ENCODE peak calls at places on chromosomes 1 and 21, in five cellular contexts. R, U, J, O and Y are unnamed samples.

GRCh38 chr1:164092603-164093353 is 466.2 kb upstream of the PBX1 start:
- DNase-seq in J (no peak), U (no peak), R (no peak), O (peak; percentile 25), Y (peak; percentile 3)

GRCh38 chr1:96923753-96924152 is 202.2 kb downstream of the PTBP2 start:
- DNase-seq in U (no peak), O (no peak), J (no peak), R (no peak), Y (no peak)

GRCh38 chr21:45019076-45019886 is 55.1 kb upstream of the ADARB1 start:
- DNase-seq in U (no peak), R (peak; percentile 68), J (no peak), O (peak; percentile 77), Y (no peak)

GRCh38 chr1:208766812-208767211 is 522.6 kb upstream of the PLXNA2 start:
- DNase-seq in U (no peak), O (no peak), R (no peak), J (no peak), Y (no peak)

GRCh38 chr1:94096797-94097549 is 24.0 kb downstream of the ABCA4 start:
- DNase-seq in J (peak; percentile 13), O (peak; percentile 28), U (no peak), R (no peak), Y (no peak)

GRCh38 chr1:156801409-156802121 is 15.1 kb downstream of the SH2D2A start:
- DNase-seq in R (no peak), O (peak; percentile 86), U (no peak), J (no peak), Y (no peak)

GRCh38 chr1:39063191-39063590 is 37.0 kb downstream of the NDUFS5 start:
- DNase-seq in R (no peak), J (no peak), O (no peak), U (no peak), Y (no peak)

GRCh38 chr1:213686003-213686582 is 301.7 kb upstream of the PROX1 start:
- DNase-seq in J (no peak), U (no peak), O (no peak), R (no peak), Y (no peak)

GRCh38 chr1:205324781-205325180 is 3.2 kb upstream of the NUAK2 start:
- DNase-seq in O (peak; percentile 4), R (peak; percentile 43), J (no peak), U (no peak), Y (peak; percentile 61)

GRCh38 chr1:202213361-202214088 is 19.9 kb downstream of the LGR6 start:
- DNase-seq in U (no peak), J (no peak), O (no peak), R (peak; percentile 64), Y (no peak)
- H3K27me3 ChIP-seq in U (peaks cover 6% of the 10 kb centered on the region), J (peaks cover 84% of the 10 kb centered on the region), O (peaks cover 88% of the 10 kb centered on the region), R (peaks cover 14% of the 10 kb centered on the region), Y (peaks cover 23% of the 10 kb centered on the region)

GRCh38 chr1:111269820-111270406 is 20.7 kb upstream of the CHIA start:
- DNase-seq in U (no peak), O (no peak), R (no peak), J (no peak), Y (no peak)
- H3K27me3 ChIP-seq in U (peaks cover 5% of the 10 kb centered on the region), O (peaks cover 43% of the 10 kb centered on the region), R (no peaks in the 10 kb centered on the region), J (peaks cover 24% of the 10 kb centered on the region), Y (peaks cover 5% of the 10 kb centered on the region)

DNA sequence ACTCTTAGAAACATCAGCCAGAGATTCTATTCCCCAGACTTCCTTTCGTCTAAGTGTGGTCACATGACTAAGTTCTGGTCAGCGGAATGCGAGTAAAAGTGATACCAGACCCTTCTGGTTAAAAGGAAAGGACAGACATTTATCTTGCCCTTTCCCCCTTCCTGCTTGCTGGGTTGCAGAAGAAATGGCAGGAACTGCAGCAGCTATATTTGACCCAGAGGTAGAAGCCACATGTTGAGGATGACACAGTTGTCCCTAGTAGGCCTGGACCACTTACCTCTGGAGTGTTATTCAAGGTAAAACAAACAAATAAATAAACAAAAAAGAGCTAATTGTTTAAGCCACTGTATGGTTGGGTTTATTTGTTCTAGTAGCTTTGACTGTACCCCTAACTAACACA is 73.3 kb downstream of the TAS1R2 start:
- DNase-seq in O (no peak), U (no peak), J (no peak), R (no peak), Y (no peak)
- H3K27me3 ChIP-seq in O (peaks cover 23% of the 10 kb centered on the region), U (no peaks in the 10 kb centered on the region), J (peaks cover 15% of the 10 kb centered on the region), R (peaks cover 24% of the 10 kb centered on the region), Y (peaks cover 20% of the 10 kb centered on the region)

GRCh38 chr1:248886237-248886895 is 19.7 kb upstream of the PGBD2 start:
- DNase-seq in O (peak; percentile 14), U (no peak), R (peak; percentile 61), J (no peak), Y (no peak)
- H3K27me3 ChIP-seq in O (peaks cover 4% of the 10 kb centered on the region), U (no peaks in the 10 kb centered on the region), R (no peaks in the 10 kb centered on the region), J (peaks cover 2% of the 10 kb centered on the region), Y (no peaks in the 10 kb centered on the region)

GRCh38 chr1:154501423-154502065 is 475 bp upstream of the TDRD10 start:
- DNase-seq in O (peak; percentile 44), J (no peak), R (peak; percentile 58), U (peak; percentile 33), Y (no peak)

GRCh38 chr1:154500533-154500932 is 1.5 kb upstream of the TDRD10 start:
- DNase-seq in O (no peak), R (no peak), J (no peak), U (no peak), Y (no peak)

GRCh38 chr1:154502066-154502741 is at the start of the genes SHE and TDRD10:
- DNase-seq in R (peak; percentile 62), O (peak; percentile 42), J (no peak), U (peak; percentile 29), Y (no peak)

GRCh38 chr1:154497026-154497806 is 4.8 kb upstream of the TDRD10 start:
- DNase-seq in J (no peak), O (no peak), U (no peak), R (no peak), Y (peak; percentile 61)

GRCh38 chr1:154499446-154499845 is 2.6 kb upstream of the TDRD10 start:
- DNase-seq in J (no peak), R (no peak), U (no peak), O (no peak), Y (no peak)
- H3K27me3 ChIP-seq in J (peaks cover 73% of the 10 kb centered on the region), R (peaks cover 81% of the 10 kb centered on the region), U (peaks cover 5% of the 10 kb centered on the region), O (peaks cover 76% of the 10 kb centered on the region), Y (peaks cover 2% of the 10 kb centered on the region)

DNA sequence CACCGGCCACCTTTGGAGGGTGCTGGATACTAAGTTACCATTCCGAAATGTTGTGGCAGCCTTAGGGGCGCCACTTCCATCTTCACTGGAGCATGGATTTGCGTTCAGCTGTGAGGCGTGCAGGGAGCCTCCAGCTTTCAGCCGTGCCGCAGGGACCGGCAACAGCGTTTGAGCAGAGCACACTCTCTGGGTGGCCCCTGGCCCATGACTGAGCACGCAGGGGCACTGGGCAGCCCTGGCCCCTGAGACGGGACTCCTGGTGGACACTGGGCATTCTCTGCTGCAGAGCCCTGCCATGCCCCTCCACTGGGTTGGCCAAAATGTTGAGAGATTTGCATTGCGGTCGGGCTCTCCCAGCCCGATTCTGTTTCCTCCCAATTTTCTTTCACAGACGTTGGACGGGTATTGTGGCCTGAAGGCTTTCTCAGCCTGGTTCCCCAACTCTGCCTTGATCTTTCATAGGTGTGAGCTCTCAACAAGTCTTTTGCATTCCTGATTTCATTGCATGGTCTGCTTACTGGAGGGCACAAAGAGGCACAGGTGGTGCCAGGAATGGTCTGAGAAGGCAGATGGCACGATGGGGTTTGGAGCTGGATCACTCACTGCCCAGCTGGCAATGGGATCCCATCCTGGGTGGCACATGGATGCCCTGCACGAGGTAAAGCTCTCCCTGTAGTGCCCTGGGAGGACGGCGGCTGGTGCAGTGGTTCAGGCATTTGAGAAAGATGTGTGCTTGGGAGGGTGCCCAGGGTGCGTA is 5.9 kb upstream of the CFAP74 start:
- DNase-seq in R (no peak), O (no peak), J (no peak), U (no peak), Y (no peak)
- H3K27me3 ChIP-seq in R (no peaks in the 10 kb centered on the region), O (peaks cover 59% of the 10 kb centered on the region), J (peaks cover 24% of the 10 kb centered on the region), U (no peaks in the 10 kb centered on the region), Y (peaks cover 7% of the 10 kb centered on the region)

DNA sequence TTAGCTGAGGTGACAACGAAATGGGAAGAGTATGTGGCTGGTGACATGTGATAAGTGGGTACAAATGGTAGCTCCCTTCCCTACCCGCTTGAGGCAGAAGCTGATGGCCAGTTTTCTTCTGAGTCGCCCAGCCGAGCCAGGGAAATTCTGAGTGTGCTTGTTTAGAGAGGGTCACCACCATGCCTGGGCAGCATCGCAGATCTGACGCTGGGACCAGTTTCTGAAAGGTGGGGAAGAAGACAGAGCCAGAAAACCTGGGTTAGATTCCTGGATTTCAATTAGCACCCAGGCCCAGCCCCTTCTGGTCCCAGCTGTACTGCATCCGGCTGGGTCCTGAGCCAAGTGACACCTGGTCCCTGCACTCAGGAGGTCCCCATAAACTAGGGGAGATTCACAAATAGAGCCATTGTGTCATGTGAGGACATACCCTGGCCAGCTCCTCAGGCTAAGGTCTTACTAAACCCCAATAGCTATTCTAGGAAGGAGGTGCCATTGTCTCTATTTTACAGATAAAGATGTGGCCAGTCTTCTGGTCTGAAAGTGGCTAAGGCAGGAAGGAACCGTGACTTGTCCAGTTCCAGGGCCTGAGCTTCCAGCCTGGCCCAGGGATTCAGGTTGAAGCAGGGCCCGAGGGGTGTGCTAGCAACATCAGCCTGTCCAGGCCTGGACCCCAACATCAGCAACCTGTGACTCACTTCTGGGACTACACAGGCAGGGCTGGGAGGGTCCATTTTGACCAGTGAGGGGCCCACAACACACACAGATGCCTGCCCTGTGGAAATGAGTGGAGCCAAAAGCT is 1.7 kb upstream of the TMEM61 start:
- DNase-seq in O (no peak), J (no peak), R (no peak), U (no peak), Y (no peak)
- H3K27me3 ChIP-seq in O (peaks cover 17% of the 10 kb centered on the region), J (peaks cover 47% of the 10 kb centered on the region), R (peaks cover 52% of the 10 kb centered on the region), U (peaks cover 5% of the 10 kb centered on the region), Y (no peaks in the 10 kb centered on the region)